ENCODE peak calls at places on chromosomes 12 and 14, in four cellular contexts. M, K, N and F are unnamed samples. For H3K27me3, the result is how much of the 10 kb centered on the place peaks cover.

GRCh38 chr14:35438910-35439713 is 34.6 kb upstream of the NFKBIA start:
- DNase-seq in K (peak), N (peak), M (no peak), F (no peak)

GRCh38 chr12:12282761-12283160 is 15.9 kb upstream of the LRP6 start:
- DNase-seq in K (peak), N (no peak), M (no peak), F (no peak)

GRCh38 chr12:119631930-119632678 is 35.8 kb upstream of the PRKAB1 start:
- DNase-seq in N (no peak), K (no peak), M (no peak), F (no peak)

GRCh38 chr12:100987552-100988277 is 193.1 kb downstream of the ANO4 start:
- DNase-seq in M (peak), N (no peak), K (peak), F (no peak)

GRCh38 chr14:90818715-90819114 is 2.5 kb upstream of the TTC7B start:
- DNase-seq in K (no peak), M (no peak), N (no peak), F (no peak)

GRCh38 chr12:3667485-3667884 is 85.4 kb downstream of the CRACR2A start:
- DNase-seq in K (no peak), M (no peak), N (no peak), F (peak)

GRCh38 chr12:130675121-130675520 is 41.0 kb downstream of the RIMBP2 start:
- DNase-seq in M (no peak), N (no peak), K (no peak), F (no peak)

GRCh38 chr12:7068240-7068993 is 7.9 kb downstream of the C1S start:
- DNase-seq in K (peak), M (no peak), N (no peak), F (no peak)

GRCh38 chr12:123388948-123389559 is 5.1 kb downstream of the KMT5A start:
- DNase-seq in N (no peak), K (no peak), M (no peak), F (no peak)

GRCh38 chr12:24499151-24500146 is 449.5 kb downstream of the BCAT1 start:
- DNase-seq in M (no peak), K (peak), N (no peak), F (no peak)

DNA sequence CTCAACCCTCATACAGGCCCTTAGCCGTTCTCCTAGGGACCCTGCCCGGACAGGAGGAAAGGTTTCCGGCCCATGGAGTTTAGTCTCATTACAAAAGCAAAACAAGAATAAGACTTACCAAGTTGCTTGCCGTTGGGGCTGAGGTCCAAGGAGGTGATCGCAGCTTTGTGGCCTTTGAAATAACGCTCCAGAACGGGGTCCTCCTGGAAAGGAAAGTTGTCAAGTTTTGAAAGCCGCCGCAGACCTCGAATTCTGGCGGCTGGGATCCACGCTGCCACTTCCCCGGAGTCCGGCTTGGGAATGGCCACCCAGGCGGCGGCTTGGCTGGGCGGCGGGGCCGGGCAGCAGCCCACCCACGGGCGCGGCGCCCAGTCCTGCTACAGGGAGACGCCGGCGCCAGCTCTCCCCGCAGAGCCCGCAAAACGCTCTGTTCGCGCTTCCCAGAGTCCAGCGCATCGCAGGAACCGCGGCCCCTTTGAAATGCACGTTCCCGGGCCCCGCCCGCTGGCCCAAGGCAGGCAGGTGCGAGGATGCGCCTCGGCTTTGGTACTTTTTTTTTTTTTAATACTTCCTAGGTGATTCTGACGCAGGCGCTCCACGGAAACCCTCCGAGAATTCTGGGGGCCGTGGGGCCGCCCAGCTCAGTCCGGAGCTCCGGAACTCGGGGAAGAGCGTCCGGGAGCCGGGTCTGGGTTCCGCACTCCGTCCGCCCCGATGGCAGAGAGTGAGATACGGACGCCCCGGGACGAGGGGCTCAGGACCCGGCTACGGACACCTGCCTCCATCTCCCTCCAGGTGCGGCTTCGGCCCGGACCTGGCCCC is 617 bp upstream of the GALNT4 start:
- DNase-seq in N (no peak), K (no peak), M (no peak), F (no peak)
- TF ChIP-seq CTCF in N (peak), K (peak), M (no peak), F (no peak)

GRCh38 chr12:52312086-52312485 is 9.1 kb downstream of the KRT83 start:
- DNase-seq in N (no peak), K (no peak), M (no peak), F (no peak)

GRCh38 chr12:52308807-52309425 is 12.3 kb downstream of the KRT83 start:
- DNase-seq in K (no peak), N (no peak), M (no peak), F (no peak)

GRCh38 chr12:52310622-52311281 is 10.4 kb downstream of the KRT83 start:
- DNase-seq in N (no peak), M (no peak), K (peak), F (no peak)

GRCh38 chr12:52313461-52313860 is 7.7 kb downstream of the KRT83 start:
- DNase-seq in N (no peak), K (no peak), M (no peak), F (no peak)

DNA sequence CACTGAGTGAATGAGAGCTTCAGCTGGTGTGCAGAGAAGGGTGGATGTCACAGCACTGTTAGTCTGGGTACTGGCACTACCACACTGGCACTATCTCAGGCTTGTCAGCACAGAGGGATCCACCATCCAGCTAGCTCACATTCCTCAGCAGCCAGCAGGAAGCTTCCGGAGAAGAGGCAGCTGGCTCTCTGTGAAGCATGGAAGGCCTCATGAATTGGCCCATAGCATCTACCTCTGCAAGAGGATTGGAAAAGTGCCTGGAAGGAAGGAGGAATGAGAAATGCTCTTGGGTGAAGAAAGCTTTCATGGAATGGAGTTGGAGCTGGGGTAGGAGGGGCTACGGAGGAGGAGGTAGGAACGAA is 9.9 kb downstream of the KRT83 start:
- DNase-seq in K (peak), N (no peak), M (no peak), F (no peak)
- H3K27me3 ChIP-seq in K (half or more), N (under half), M (half or more), F (under half)

GRCh38 chr12:78863482-78864427 is 819 bp upstream of the SYT1 start:
- DNase-seq in N (no peak), M (no peak), K (peak), F (no peak)
- TF ChIP-seq CTCF in N (no peak), M (no peak), K (no peak), F (no peak)

DNA sequence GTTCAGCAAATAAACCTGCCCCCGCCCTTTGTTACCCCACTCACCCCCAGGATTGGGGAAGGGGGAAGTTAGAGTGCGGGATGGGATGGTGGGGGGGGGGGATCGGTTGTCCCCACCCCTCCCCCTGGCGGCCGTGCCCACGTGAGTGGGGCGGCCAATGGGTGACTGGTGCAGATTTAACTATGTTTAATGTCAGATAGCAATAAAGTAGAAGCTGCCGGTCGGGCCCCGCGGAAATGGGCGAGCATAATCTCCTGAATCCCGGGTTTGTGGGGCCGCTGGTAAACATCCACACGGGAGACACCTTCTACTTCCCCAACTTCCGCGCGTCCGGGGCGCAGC is at the start of gene HOXC12:
- DNase-seq in M (no peak), N (no peak), K (no peak), F (no peak)
- H3K27me3 ChIP-seq in M (half or more), N (half or more), K (half or more), F (under half)

DNA sequence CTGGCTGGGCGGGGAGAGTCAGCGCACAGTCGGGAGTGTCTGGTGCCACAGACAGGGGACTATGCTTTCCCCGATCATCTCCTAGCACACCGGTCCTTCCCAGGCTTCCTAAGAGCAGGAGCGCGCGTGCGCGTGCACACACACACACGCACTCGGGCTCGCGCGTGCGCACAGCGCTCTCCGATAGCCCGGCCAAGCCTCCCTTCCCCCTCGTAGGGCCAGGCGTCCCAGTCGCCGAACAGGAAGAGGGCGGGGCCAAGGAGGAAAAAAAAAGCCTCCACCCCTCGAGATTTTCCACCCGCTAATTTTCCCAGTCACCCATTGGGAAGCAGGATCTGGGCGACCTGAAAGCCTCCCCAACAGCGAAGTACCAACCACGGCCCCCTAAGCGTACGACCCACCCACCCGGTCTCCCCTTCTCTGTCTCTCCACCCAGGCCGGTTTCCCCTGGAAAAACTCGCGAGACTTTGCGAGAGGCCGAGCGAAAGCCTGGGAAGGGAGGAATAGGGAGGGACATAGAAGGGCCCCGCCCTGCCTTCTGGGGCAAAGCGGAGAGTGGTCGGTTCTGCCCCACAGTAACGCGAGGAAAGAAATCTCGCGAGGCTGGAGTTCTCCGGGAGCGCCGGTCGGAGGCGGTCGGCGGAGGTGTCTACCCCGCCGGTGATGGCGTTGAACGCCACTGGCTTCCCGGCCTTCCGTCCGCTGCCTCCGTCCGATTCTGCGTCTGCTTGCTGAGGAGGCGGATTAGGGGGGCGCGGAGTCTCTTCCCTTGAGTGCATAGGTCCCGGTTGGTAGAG is at the start of the genes FGFR1OP2 and INTS13:
- DNase-seq in K (peak), N (peak), M (peak), F (peak)
- TF ChIP-seq CTCF in K (no peak), N (no peak), M (no peak), F (no peak)